ENCODE peak calls at places on chromosomes 11 and 22, in ten cellular contexts. One of them, this sample, is unnamed.
A peak's percentile ranks its signal among the peaks of the same experiment; 100 is the strongest.

GRCh38 chr22:23183107-23183698 is 2.9 kb downstream of the BCR start:
- DNase-seq in esophagus muscularis mucosa: no peak
- DNase-seq in A549: no peak
- DNase-seq in body of pancreas: peak; percentile 58
- DNase-seq in HCT116: no peak
- DNase-seq in transverse colon: peak; percentile 52
- DNase-seq in GM12892: no peak
- DNase-seq in heart left ventricle: peak; percentile 57
- DNase-seq in tibial nerve: peak; percentile 52
- DNase-seq in gastrocnemius medialis: no peak
- DNase-seq in this sample: peak; percentile 97

GRCh38 chr11:204587-205109 is 2.6 kb downstream of the BET1L start:
- DNase-seq in esophagus muscularis mucosa: no peak
- DNase-seq in A549: no peak
- DNase-seq in body of pancreas: peak; percentile 11
- DNase-seq in HCT116: no peak
- DNase-seq in transverse colon: no peak
- DNase-seq in GM12892: no peak
- DNase-seq in heart left ventricle: no peak
- DNase-seq in tibial nerve: no peak
- DNase-seq in gastrocnemius medialis: no peak
- DNase-seq in this sample: no peak

GRCh38 chr11:44301856-44302231 is 8.1 kb downstream of the ALX4 start:
- DNase-seq in esophagus muscularis mucosa: no peak
- DNase-seq in A549: peak; percentile 74
- DNase-seq in body of pancreas: no peak
- DNase-seq in HCT116: peak; percentile 7
- DNase-seq in transverse colon: no peak
- DNase-seq in GM12892: no peak
- DNase-seq in heart left ventricle: no peak
- DNase-seq in tibial nerve: no peak
- DNase-seq in gastrocnemius medialis: no peak
- DNase-seq in this sample: peak; percentile 39

GRCh38 chr11:82636620-82637019 is 97.0 kb downstream of the FAM181B start:
- DNase-seq in esophagus muscularis mucosa: no peak
- DNase-seq in A549: no peak
- DNase-seq in body of pancreas: no peak
- DNase-seq in HCT116: no peak
- DNase-seq in transverse colon: no peak
- DNase-seq in GM12892: no peak
- DNase-seq in heart left ventricle: no peak
- DNase-seq in tibial nerve: no peak
- DNase-seq in gastrocnemius medialis: no peak
- DNase-seq in this sample: no peak

GRCh38 chr11:19614370-19614936 is 98.2 kb upstream of the NAV2 start:
- DNase-seq in esophagus muscularis mucosa: no peak
- DNase-seq in A549: no peak
- DNase-seq in body of pancreas: no peak
- DNase-seq in HCT116: no peak
- DNase-seq in transverse colon: no peak
- DNase-seq in GM12892: no peak
- DNase-seq in heart left ventricle: no peak
- DNase-seq in tibial nerve: no peak
- DNase-seq in gastrocnemius medialis: no peak
- DNase-seq in this sample: no peak

GRCh38 chr11:129190087-129190486 is 2.0 kb downstream of the ARHGAP32 start:
- DNase-seq in esophagus muscularis mucosa: no peak
- DNase-seq in A549: peak; percentile 60
- DNase-seq in body of pancreas: no peak
- DNase-seq in HCT116: no peak
- DNase-seq in transverse colon: peak; percentile 13
- DNase-seq in GM12892: no peak
- DNase-seq in heart left ventricle: no peak
- DNase-seq in tibial nerve: no peak
- DNase-seq in gastrocnemius medialis: no peak
- DNase-seq in this sample: no peak

GRCh38 chr11:124865902-124866851 is 945 bp downstream of the ROBO3 start:
- DNase-seq in esophagus muscularis mucosa: no peak
- DNase-seq in A549: no peak
- DNase-seq in body of pancreas: peak; percentile 47
- DNase-seq in HCT116: no peak
- DNase-seq in transverse colon: peak; percentile 31
- DNase-seq in GM12892: peak; percentile 59
- DNase-seq in heart left ventricle: peak; percentile 31
- DNase-seq in tibial nerve: no peak
- DNase-seq in gastrocnemius medialis: no peak
- DNase-seq in this sample: peak; percentile 83

GRCh38 chr22:38834215-38834953 is 9.4 kb downstream of the NPTXR start:
- DNase-seq in esophagus muscularis mucosa: no peak
- DNase-seq in A549: no peak
- DNase-seq in body of pancreas: no peak
- DNase-seq in HCT116: no peak
- DNase-seq in transverse colon: no peak
- DNase-seq in GM12892: no peak
- DNase-seq in heart left ventricle: no peak
- DNase-seq in tibial nerve: no peak
- DNase-seq in gastrocnemius medialis: no peak
- DNase-seq in this sample: no peak

GRCh38 chr11:57493507-57494503 is 21.7 kb downstream of the SLC43A1 start:
- DNase-seq in esophagus muscularis mucosa: no peak
- DNase-seq in A549: peak; percentile 73
- DNase-seq in body of pancreas: peak; percentile 85
- DNase-seq in HCT116: peak; percentile 73
- DNase-seq in transverse colon: peak; percentile 68
- DNase-seq in GM12892: peak; percentile 72
- DNase-seq in heart left ventricle: peak; percentile 53
- DNase-seq in tibial nerve: no peak
- DNase-seq in gastrocnemius medialis: peak; percentile 45
- DNase-seq in this sample: peak; percentile 76

GRCh38 chr11:69711824-69712801 is 8.3 kb upstream of the FGF19 start:
- DNase-seq in esophagus muscularis mucosa: no peak
- DNase-seq in A549: no peak
- DNase-seq in body of pancreas: no peak
- DNase-seq in HCT116: peak; percentile 75
- DNase-seq in transverse colon: no peak
- DNase-seq in GM12892: no peak
- DNase-seq in heart left ventricle: no peak
- DNase-seq in tibial nerve: no peak
- DNase-seq in gastrocnemius medialis: no peak
- DNase-seq in this sample: no peak

GRCh38 chr11:18171377-18172000 is 1.1 kb upstream of the MRGPRX4 start:
- DNase-seq in esophagus muscularis mucosa: no peak
- DNase-seq in A549: peak; percentile 45
- DNase-seq in body of pancreas: no peak
- DNase-seq in HCT116: peak; percentile 23
- DNase-seq in transverse colon: no peak
- DNase-seq in GM12892: no peak
- DNase-seq in heart left ventricle: no peak
- DNase-seq in tibial nerve: no peak
- DNase-seq in gastrocnemius medialis: no peak
- DNase-seq in this sample: peak; percentile 42

GRCh38 chr22:46740910-46741785 is 3.1 kb upstream of the CERK start:
- DNase-seq in esophagus muscularis mucosa: no peak
- DNase-seq in A549: no peak
- DNase-seq in body of pancreas: no peak
- DNase-seq in HCT116: no peak
- DNase-seq in transverse colon: no peak
- DNase-seq in GM12892: no peak
- DNase-seq in heart left ventricle: peak; percentile 74
- DNase-seq in tibial nerve: no peak
- DNase-seq in gastrocnemius medialis: peak; percentile 86
- DNase-seq in this sample: no peak

GRCh38 chr11:124740277-124740882 is 638 bp downstream of the NRGN start:
- DNase-seq in esophagus muscularis mucosa: no peak
- DNase-seq in A549: peak; percentile 23
- DNase-seq in body of pancreas: no peak
- DNase-seq in HCT116: no peak
- DNase-seq in transverse colon: no peak
- DNase-seq in GM12892: no peak
- DNase-seq in heart left ventricle: peak; percentile 56
- DNase-seq in tibial nerve: no peak
- DNase-seq in gastrocnemius medialis: no peak
- DNase-seq in this sample: peak; percentile 37

GRCh38 chr11:26901162-26901561 is 92.8 kb upstream of the FIBIN start:
- DNase-seq in esophagus muscularis mucosa: no peak
- DNase-seq in A549: no peak
- DNase-seq in body of pancreas: no peak
- DNase-seq in HCT116: no peak
- DNase-seq in transverse colon: no peak
- DNase-seq in GM12892: no peak
- DNase-seq in heart left ventricle: no peak
- DNase-seq in tibial nerve: no peak
- DNase-seq in gastrocnemius medialis: no peak
- DNase-seq in this sample: no peak

GRCh38 chr11:122645847-122646246 is 9.7 kb upstream of the UBASH3B start:
- DNase-seq in esophagus muscularis mucosa: no peak
- DNase-seq in A549: no peak
- DNase-seq in body of pancreas: no peak
- DNase-seq in HCT116: no peak
- DNase-seq in transverse colon: no peak
- DNase-seq in GM12892: no peak
- DNase-seq in heart left ventricle: no peak
- DNase-seq in tibial nerve: no peak
- DNase-seq in gastrocnemius medialis: no peak
- DNase-seq in this sample: no peak

GRCh38 chr11:45152740-45153595 is 6.5 kb downstream of the PRDM11 start:
- DNase-seq in esophagus muscularis mucosa: no peak
- DNase-seq in A549: no peak
- DNase-seq in body of pancreas: no peak
- DNase-seq in HCT116: no peak
- DNase-seq in transverse colon: no peak
- DNase-seq in GM12892: no peak
- DNase-seq in heart left ventricle: no peak
- DNase-seq in tibial nerve: no peak
- DNase-seq in gastrocnemius medialis: no peak
- DNase-seq in this sample: no peak

GRCh38 chr11:78201096-78201495 is 12.4 kb downstream of the USP35 start:
- DNase-seq in esophagus muscularis mucosa: no peak
- DNase-seq in A549: no peak
- DNase-seq in body of pancreas: no peak
- DNase-seq in HCT116: no peak
- DNase-seq in transverse colon: no peak
- DNase-seq in GM12892: no peak
- DNase-seq in heart left ventricle: no peak
- DNase-seq in tibial nerve: no peak
- DNase-seq in gastrocnemius medialis: no peak
- DNase-seq in this sample: no peak

GRCh38 chr11:35784699-35785098 is 122.1 kb downstream of the TRIM44 start:
- DNase-seq in esophagus muscularis mucosa: no peak
- DNase-seq in A549: no peak
- DNase-seq in body of pancreas: no peak
- DNase-seq in HCT116: no peak
- DNase-seq in transverse colon: no peak
- DNase-seq in GM12892: no peak
- DNase-seq in heart left ventricle: no peak
- DNase-seq in tibial nerve: no peak
- DNase-seq in gastrocnemius medialis: no peak
- DNase-seq in this sample: no peak

GRCh38 chr22:49971232-49972162 is 10.9 kb downstream of the PIM3 start:
- DNase-seq in esophagus muscularis mucosa: no peak
- DNase-seq in A549: peak; percentile 84
- DNase-seq in body of pancreas: peak; percentile 67
- DNase-seq in HCT116: no peak
- DNase-seq in transverse colon: peak; percentile 92
- DNase-seq in GM12892: peak; percentile 50
- DNase-seq in heart left ventricle: peak; percentile 92
- DNase-seq in tibial nerve: peak; percentile 69
- DNase-seq in gastrocnemius medialis: peak; percentile 90
- DNase-seq in this sample: peak; percentile 81
- TF ChIP-seq POLR2A in esophagus muscularis mucosa: peak; percentile 31
- TF ChIP-seq POLR2A in A549: peak; percentile 25
- TF ChIP-seq POLR2A in body of pancreas: peak; percentile 37
- TF ChIP-seq POLR2A in HCT116: peak; percentile 19
- TF ChIP-seq POLR2A in transverse colon: peak; percentile 63
- TF ChIP-seq POLR2A in GM12892: peak; percentile 37
- TF ChIP-seq POLR2A in heart left ventricle: no peak
- TF ChIP-seq POLR2A in tibial nerve: peak; percentile 14
- TF ChIP-seq POLR2A in gastrocnemius medialis: peak; percentile 85
- TF ChIP-seq POLR2A in this sample: peak; percentile 55

GRCh38 chr22:37267128-37267587 is 15.2 kb upstream of the CYTH4 start:
- DNase-seq in esophagus muscularis mucosa: no peak
- DNase-seq in A549: no peak
- DNase-seq in body of pancreas: no peak
- DNase-seq in HCT116: no peak
- DNase-seq in transverse colon: peak; percentile 55
- DNase-seq in GM12892: peak; percentile 72
- DNase-seq in heart left ventricle: peak; percentile 43
- DNase-seq in tibial nerve: no peak
- DNase-seq in gastrocnemius medialis: no peak
- DNase-seq in this sample: peak; percentile 66
- TF ChIP-seq POLR2A in esophagus muscularis mucosa: no peak
- TF ChIP-seq POLR2A in A549: no peak
- TF ChIP-seq POLR2A in body of pancreas: no peak
- TF ChIP-seq POLR2A in HCT116: no peak
- TF ChIP-seq POLR2A in transverse colon: no peak
- TF ChIP-seq POLR2A in GM12892: no peak
- TF ChIP-seq POLR2A in heart left ventricle: no peak
- TF ChIP-seq POLR2A in tibial nerve: no peak
- TF ChIP-seq POLR2A in gastrocnemius medialis: no peak
- TF ChIP-seq POLR2A in this sample: no peak

GRCh38 chr11:65117206-65118096 is at the start of gene ZNHIT2:
- DNase-seq in esophagus muscularis mucosa: peak; percentile 100
- DNase-seq in A549: peak; percentile 98
- DNase-seq in body of pancreas: peak; percentile 100
- DNase-seq in HCT116: peak; percentile 98
- DNase-seq in transverse colon: peak; percentile 100
- DNase-seq in GM12892: peak; percentile 83
- DNase-seq in heart left ventricle: peak; percentile 99
- DNase-seq in tibial nerve: peak; percentile 99
- DNase-seq in gastrocnemius medialis: peak; percentile 99
- DNase-seq in this sample: peak; percentile 99
- TF ChIP-seq POLR2A in esophagus muscularis mucosa: no peak
- TF ChIP-seq POLR2A in A549: peak; percentile 82
- TF ChIP-seq POLR2A in body of pancreas: peak; percentile 92
- TF ChIP-seq POLR2A in HCT116: peak; percentile 87
- TF ChIP-seq POLR2A in transverse colon: peak; percentile 73
- TF ChIP-seq POLR2A in GM12892: peak; percentile 93
- TF ChIP-seq POLR2A in heart left ventricle: no peak
- TF ChIP-seq POLR2A in tibial nerve: peak; percentile 44
- TF ChIP-seq POLR2A in gastrocnemius medialis: peak; percentile 47
- TF ChIP-seq POLR2A in this sample: peak; percentile 92

DNA sequence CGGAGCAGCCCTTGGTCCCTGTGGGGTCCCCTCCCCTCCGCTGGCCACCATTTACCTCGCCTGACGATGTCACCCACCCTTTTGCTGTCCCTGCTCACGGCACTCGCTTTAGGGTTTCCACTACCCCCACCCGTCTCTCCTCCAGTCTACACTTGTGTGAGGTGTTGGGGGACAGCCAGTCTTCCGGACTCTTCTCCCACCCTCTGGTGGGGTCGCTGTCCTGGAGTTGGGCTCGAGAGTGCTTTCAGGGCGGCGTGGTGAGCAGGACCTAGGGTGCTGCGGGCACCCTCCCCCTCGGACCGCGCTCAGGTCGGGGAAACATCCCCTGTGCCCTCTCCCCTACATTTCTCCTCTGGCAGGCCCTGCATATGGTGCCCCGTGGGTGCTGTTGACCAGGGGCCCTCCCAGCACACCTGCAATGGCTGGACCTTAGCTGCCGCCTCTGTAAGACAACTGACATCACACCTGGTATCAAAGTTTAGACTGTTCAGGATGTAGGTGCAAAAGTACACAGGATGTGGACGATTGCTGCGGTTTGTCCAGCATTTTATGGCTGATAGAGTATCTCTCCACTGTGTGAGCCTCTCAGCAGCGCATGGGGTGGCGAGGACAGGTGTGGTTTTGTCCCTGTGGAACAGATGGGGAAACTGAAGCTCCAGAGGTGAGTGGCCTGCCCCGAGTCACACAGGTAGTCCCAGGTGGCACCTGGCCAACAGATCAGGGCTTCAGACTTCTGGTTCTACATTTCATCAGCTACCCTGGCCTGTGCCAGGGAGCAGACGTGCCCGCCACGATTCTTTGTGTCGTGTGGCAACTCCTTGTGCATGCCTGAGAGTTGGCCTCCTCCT is 1.1 kb downstream of the GRK2 start:
- DNase-seq in esophagus muscularis mucosa: no peak
- DNase-seq in A549: no peak
- DNase-seq in body of pancreas: peak; percentile 62
- DNase-seq in HCT116: no peak
- DNase-seq in transverse colon: peak; percentile 87
- DNase-seq in GM12892: no peak
- DNase-seq in heart left ventricle: peak; percentile 30
- DNase-seq in tibial nerve: no peak
- DNase-seq in gastrocnemius medialis: no peak
- DNase-seq in this sample: no peak
- TF ChIP-seq POLR2A in esophagus muscularis mucosa: no peak
- TF ChIP-seq POLR2A in A549: no peak
- TF ChIP-seq POLR2A in body of pancreas: peak; percentile 11
- TF ChIP-seq POLR2A in HCT116: no peak
- TF ChIP-seq POLR2A in transverse colon: peak; percentile 87
- TF ChIP-seq POLR2A in GM12892: peak; percentile 33
- TF ChIP-seq POLR2A in heart left ventricle: no peak
- TF ChIP-seq POLR2A in tibial nerve: no peak
- TF ChIP-seq POLR2A in gastrocnemius medialis: no peak
- TF ChIP-seq POLR2A in this sample: no peak

This sample was measured in K562.